ENCODE peak calls at places on chromosome X, in nine cellular contexts. C is IMR-90, A is transverse colon, S is hepatocyte, Z is left ventricle myocardium inferior, K is psoas muscle, G is stomach, O is left lung, E is lower lobe of right lung. H is an unnamed sample.
A peak's percentile ranks its signal among the peaks of the same experiment; 100 is the strongest.

GRCh38 chrX:15751160-15751819 is 13.2 kb downstream of the CA5B start:
- DNase-seq in C (peak; percentile 56), S (peak; percentile 31), E (no peak), K (no peak), G (no peak), O (no peak), A (no peak), Z (no peak), H (no peak)

GRCh38 chrX:152635941-152636340 is 1.8 kb upstream of the GABRQ start:
- DNase-seq in K (no peak), C (peak; percentile 50), G (no peak), A (peak; percentile 10), S (peak; percentile 58), Z (no peak), O (no peak), E (no peak), H (peak; percentile 9)

GRCh38 chrX:37862851-37863250 is 15.5 kb upstream of the DYNLT3 start:
- DNase-seq in S (no peak), K (no peak), A (no peak), E (no peak), C (no peak), Z (no peak), O (no peak), G (no peak), H (no peak)

GRCh38 chrX:57177070-57177469 is 39.9 kb upstream of the SPIN2A start:
- DNase-seq in O (no peak), K (no peak), C (no peak), E (no peak), Z (no peak), A (no peak), G (no peak), S (no peak), H (no peak)

GRCh38 chrX:65488496-65488895 is 46.1 kb downstream of the LAS1L start:
- DNase-seq in S (no peak), E (no peak), O (no peak), Z (no peak), G (no peak), A (no peak), K (no peak), C (peak; percentile 17), H (no peak)

GRCh38 chrX:116897526-116897925 is 434.8 kb upstream of the CT83 start:
- DNase-seq in O (no peak), Z (no peak), E (no peak), G (no peak), C (no peak), S (no peak), A (no peak), K (no peak), H (no peak)

GRCh38 chrX:46693149-46693548 is 65.8 kb downstream of the SLC9A7 start:
- DNase-seq in S (no peak), G (no peak), C (no peak), A (no peak), K (no peak), Z (no peak), O (no peak), E (no peak), H (no peak)

GRCh38 chrX:108735087-108735679 is 1.2 kb downstream of the IRS4 start:
- DNase-seq in E (no peak), Z (no peak), S (peak; percentile 34), C (no peak), A (no peak), K (no peak), O (no peak), G (no peak), H (no peak)

GRCh38 chrX:134544189-134544588 is 84.2 kb downstream of the HPRT1 start:
- DNase-seq in C (no peak), S (no peak), A (no peak), O (no peak), K (no peak), E (no peak), G (no peak), Z (no peak), H (no peak)

GRCh38 chrX:25049971-25050370 is 34.2 kb upstream of the ARX start:
- DNase-seq in K (no peak), S (no peak), O (no peak), A (no peak), E (no peak), G (no peak), C (no peak), Z (no peak), H (no peak)

GRCh38 chrX:63275127-63275526 is 76.0 kb downstream of the SPIN4 start:
- DNase-seq in G (no peak), A (peak; percentile 14), O (no peak), S (peak; percentile 13), E (no peak), C (peak; percentile 10), Z (no peak), K (no peak), H (no peak)

GRCh38 chrX:115690554-115691216 is 129.7 kb downstream of the PLS3 start:
- DNase-seq in G (peak; percentile 31), E (no peak), O (no peak), A (peak; percentile 35), C (peak; percentile 79), S (peak; percentile 90), K (no peak), Z (no peak), H (no peak)

GRCh38 chrX:155888139-155888538 is 7.0 kb downstream of the VAMP7 start:
- DNase-seq in O (no peak), E (no peak), G (no peak), A (no peak), K (no peak), C (peak; percentile 87), S (peak; percentile 11), Z (no peak), H (no peak)
- H3K27ac ChIP-seq in O (no peak overlapping the region), E (no peak overlapping the region), G (no peak overlapping the region), A (no peak overlapping the region), K (no peak overlapping the region), C (no peak overlapping the region), S (peak overlapping the region; percentile 0), Z (no peak overlapping the region), H (no peak overlapping the region)

GRCh38 chrX:140040397-140040796 is 75.1 kb upstream of the CXorf66 start:
- DNase-seq in K (no peak), C (no peak), O (no peak), G (no peak), E (no peak), A (peak; percentile 14), Z (no peak), S (peak; percentile 61), H (no peak)

GRCh38 chrX:140038842-140039241 is 73.5 kb upstream of the CXorf66 start:
- DNase-seq in A (no peak), O (no peak), C (no peak), K (no peak), G (no peak), Z (no peak), S (no peak), E (no peak), H (no peak)

GRCh38 chrX:140034916-140035315 is 69.6 kb upstream of the CXorf66 start:
- DNase-seq in S (no peak), Z (no peak), E (no peak), C (no peak), K (no peak), O (no peak), G (no peak), A (no peak), H (no peak)
- TF ChIP-seq CTCF in S (peak; percentile 27), Z (no peak), E (no peak), C (peak; percentile 28), K (no peak), O (no peak), G (no peak), A (no peak), H (no peak)

DNA sequence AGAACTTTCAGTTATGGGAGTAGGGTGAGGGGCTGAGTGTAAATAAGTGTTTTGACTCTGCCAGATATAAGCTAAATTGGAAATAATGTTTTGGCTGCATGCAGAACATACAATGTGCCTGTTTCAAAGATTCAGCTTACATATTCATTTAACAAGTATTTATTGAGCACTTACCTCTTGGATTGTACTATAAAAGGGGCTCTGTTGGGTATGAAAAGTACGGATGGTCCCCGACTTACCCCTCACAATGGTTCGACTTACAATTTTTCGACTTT is 799 bp upstream of the AIFM1 start:
- DNase-seq in C (no peak), O (no peak), Z (no peak), E (no peak), K (no peak), G (no peak), A (no peak), S (no peak), H (no peak)
- H3K27ac ChIP-seq in C (peak overlapping the region; percentile 73), O (peak overlapping the region; percentile 90), Z (peak overlapping the region; percentile 96), E (peak overlapping the region; percentile 85), K (peak overlapping the region; percentile 88), G (peak overlapping the region; percentile 92), A (peak overlapping the region; percentile 94), S (peak overlapping the region; percentile 96), H (peak overlapping the region; percentile 88)

GRCh38 chrX:140917354-140918115 is 84.9 kb upstream of the SPANXB1 start:
- DNase-seq in O (no peak), C (no peak), K (no peak), E (no peak), Z (no peak), A (no peak), S (no peak), G (no peak), H (no peak)

GRCh38 chrX:140916891-140917290 is 85.5 kb upstream of the SPANXB1 start:
- DNase-seq in S (no peak), A (no peak), G (no peak), E (no peak), O (no peak), C (no peak), Z (no peak), K (no peak), H (no peak)

GRCh38 chrX:140913802-140914501 is 88.4 kb upstream of the SPANXB1 start:
- DNase-seq in E (no peak), S (no peak), A (no peak), C (no peak), K (no peak), O (no peak), Z (no peak), G (no peak), H (no peak)

GRCh38 chrX:140923118-140923517 is 79.3 kb upstream of the SPANXB1 start:
- DNase-seq in A (no peak), G (no peak), S (no peak), E (no peak), C (no peak), K (no peak), Z (no peak), O (no peak), H (no peak)

GRCh38 chrX:140918398-140919043 is 83.9 kb upstream of the SPANXB1 start:
- DNase-seq in A (peak; percentile 8), S (peak; percentile 67), O (no peak), G (peak; percentile 27), E (no peak), K (no peak), Z (no peak), C (peak; percentile 54), H (no peak)
- TF ChIP-seq CTCF in A (no peak), S (peak; percentile 60), O (no peak), G (no peak), E (peak; percentile 41), K (peak; percentile 25), Z (peak; percentile 31), C (peak; percentile 92), H (peak; percentile 51)

GRCh38 chrX:118632862-118633261 is 94.5 kb upstream of the IL13RA1 start:
- DNase-seq in Z (no peak), G (no peak), K (no peak), O (no peak), E (no peak), A (no peak), C (no peak), S (no peak), H (no peak)
- H3K27ac ChIP-seq in Z (no peak overlapping the region), G (no peak overlapping the region), K (no peak overlapping the region), O (no peak overlapping the region), E (no peak overlapping the region), A (no peak overlapping the region), C (no peak overlapping the region), S (no peak overlapping the region), H (no peak overlapping the region)

GRCh38 chrX:66760648-66761047 is 121.8 kb upstream of the EDA2R start:
- DNase-seq in C (no peak), Z (no peak), A (no peak), G (no peak), E (no peak), S (no peak), K (no peak), O (no peak), H (no peak)

GRCh38 chrX:66766318-66766717 is 127.4 kb upstream of the EDA2R start:
- DNase-seq in C (no peak), Z (no peak), S (no peak), O (no peak), E (no peak), K (no peak), A (no peak), G (no peak), H (no peak)
- TF ChIP-seq CTCF in C (no peak), Z (no peak), S (no peak), O (no peak), E (no peak), K (no peak), A (no peak), G (no peak), H (no peak)

H was measured in heart right ventricle.